ENCODE peak calls at places on chromosomes 13 and 19, in five cellular contexts. R is heart left ventricle, C is psoas muscle, E is suprapubic skin, Q is fibroblast of mammary gland. H is an unnamed sample.

GRCh38 chr13:20270163-20270865 is 38.2 kb upstream of the GJB6 start:
- DNase-seq in R (no peak), C (no peak), E (no peak), Q (no peak), H (peak; percentile 65)

GRCh38 chr19:10677796-10678195 is 23.4 kb upstream of the QTRT1 start:
- DNase-seq in R (no peak), C (no peak), E (no peak), Q (no peak), H (no peak)

GRCh38 chr13:89925107-89925506 is 1422.4 kb upstream of the MIR17HG start:
- DNase-seq in R (no peak), C (no peak), E (no peak), Q (peak; percentile 37), H (peak; percentile 61)

GRCh38 chr19:9427941-9428340 is 7.4 kb downstream of the ZNF266 start:
- DNase-seq in R (no peak), C (no peak), E (no peak), Q (no peak), H (no peak)

GRCh38 chr19:9362905-9363304 is at the start of gene ZNF177:
- DNase-seq in R (no peak), C (no peak), E (no peak), Q (no peak), H (no peak)

GRCh38 chr19:1263198-1263597 is 5.9 kb upstream of the CIRBP start:
- DNase-seq in R (no peak), C (no peak), E (no peak), Q (no peak), H (no peak)

GRCh38 chr13:99120751-99121150 is 79.9 kb upstream of the UBAC2 start:
- DNase-seq in R (no peak), C (no peak), E (no peak), Q (no peak), H (no peak)

GRCh38 chr13:70391678-70392077 is 283.4 kb upstream of the KLHL1 start:
- DNase-seq in R (no peak), C (no peak), E (no peak), Q (no peak), H (no peak)

GRCh38 chr13:64078025-64078424 is 2662.4 kb upstream of the PCDH20 start:
- DNase-seq in R (no peak), C (no peak), E (no peak), Q (no peak), H (no peak)

GRCh38 chr13:49733181-49733951 is 42.1 kb upstream of the EBPL start:
- DNase-seq in R (no peak), C (no peak), E (no peak), Q (no peak), H (peak; percentile 53)

GRCh38 chr19:27885361-27885760 is 1327.6 kb downstream of the UQCRFS1 start:
- DNase-seq in R (no peak), C (no peak), E (no peak), Q (no peak), H (no peak)

GRCh38 chr13:78586706-78587105 is 16.6 kb downstream of the POU4F1 start:
- DNase-seq in R (no peak), C (no peak), E (no peak), Q (no peak), H (no peak)

GRCh38 chr13:109113427-109113826 is 484.0 kb downstream of the MYO16 start:
- DNase-seq in R (no peak), C (no peak), E (no peak), Q (peak; percentile 33), H (no peak)

GRCh38 chr19:33815410-33816340 is 19.0 kb downstream of the KCTD15 start:
- DNase-seq in R (no peak), C (no peak), E (peak; percentile 70), Q (peak; percentile 35), H (peak; percentile 60)

GRCh38 chr19:52638601-52639000 is 446 bp upstream of the ZNF83 start:
- DNase-seq in R (peak; percentile 31), C (peak; percentile 33), E (no peak), Q (peak; percentile 65), H (no peak)

GRCh38 chr19:8387688-8388611 is 2.2 kb upstream of the RAB11B start:
- DNase-seq in R (no peak), C (no peak), E (no peak), Q (no peak), H (no peak)

GRCh38 chr13:42486711-42487198 is 87.2 kb upstream of the TNFSF11 start:
- DNase-seq in R (no peak), C (no peak), E (no peak), Q (peak; percentile 93), H (peak; percentile 92)

GRCh38 chr19:11195169-11195568 is 2.2 kb downstream of the KANK2 start:
- DNase-seq in R (peak; percentile 58), C (no peak), E (no peak), Q (no peak), H (no peak)

GRCh38 chr13:67230243-67230773 is at the start of gene PCDH9:
- DNase-seq in R (peak; percentile 97), C (peak; percentile 95), E (peak; percentile 94), Q (peak; percentile 95), H (peak; percentile 98)

GRCh38 chr13:87234981-87235380 is 436.2 kb upstream of the SLITRK5 start:
- DNase-seq in R (no peak), C (no peak), E (no peak), Q (peak; percentile 26), H (no peak)

GRCh38 chr13:85616275-85616674 is 182.9 kb downstream of the SLITRK6 start:
- DNase-seq in R (no peak), C (no peak), E (no peak), Q (no peak), H (peak; percentile 69)

GRCh38 chr13:32214073-32214472 is 101.1 kb downstream of the ZAR1L start:
- DNase-seq in R (no peak), C (no peak), E (no peak), Q (no peak), H (no peak)

GRCh38 chr19:53432088-53432661 is 391 bp downstream of the ZNF761 start:
- DNase-seq in R (peak; percentile 26), C (peak; percentile 48), E (peak; percentile 79), Q (peak; percentile 25), H (peak; percentile 34)

GRCh38 chr13:28719656-28720055 is 886 bp upstream of the SLC46A3 start:
- DNase-seq in R (no peak), C (no peak), E (no peak), Q (peak; percentile 68), H (peak; percentile 70)

GRCh38 chr13:28147489-28147888 is 9.1 kb downstream of the PAN3 start:
- DNase-seq in R (no peak), C (no peak), E (no peak), Q (peak; percentile 38), H (peak; percentile 61)

GRCh38 chr19:37999309-38000213 is 92.6 kb downstream of the SIPA1L3 start:
- DNase-seq in R (peak; percentile 69), C (peak; percentile 79), E (no peak), Q (peak; percentile 98), H (peak; percentile 67)

GRCh38 chr19:13784731-13785452 is 10.4 kb upstream of the ZSWIM4 start:
- DNase-seq in R (peak; percentile 77), C (peak; percentile 72), E (no peak), Q (peak; percentile 62), H (peak; percentile 65)

GRCh38 chr13:23570931-23571330 is 719 bp downstream of the TNFRSF19 start:
- DNase-seq in R (no peak), C (no peak), E (no peak), Q (peak; percentile 27), H (no peak)

GRCh38 chr19:12880551-12881171 is 588 bp downstream of the DNASE2 start:
- DNase-seq in R (peak; percentile 55), C (peak; percentile 39), E (no peak), Q (no peak), H (no peak)

GRCh38 chr13:24670927-24671326 is 9.3 kb upstream of the ATP12A start:
- DNase-seq in R (no peak), C (no peak), E (no peak), Q (no peak), H (no peak)

GRCh38 chr19:13718733-13719132 is 45.6 kb upstream of the MRI1 start:
- DNase-seq in R (peak; percentile 58), C (no peak), E (no peak), Q (peak; percentile 47), H (peak; percentile 20)

GRCh38 chr19:7682175-7682855 is 1.7 kb downstream of the TRAPPC5 start:
- DNase-seq in R (no peak), C (no peak), E (no peak), Q (no peak), H (no peak)

GRCh38 chr19:53034948-53035675 is 9.4 kb upstream of the ERVV-2 start:
- DNase-seq in R (no peak), C (no peak), E (no peak), Q (no peak), H (peak; percentile 29)

GRCh38 chr13:70386919-70387318 is 278.7 kb upstream of the KLHL1 start:
- DNase-seq in R (no peak), C (no peak), E (no peak), Q (no peak), H (no peak)

DNA sequence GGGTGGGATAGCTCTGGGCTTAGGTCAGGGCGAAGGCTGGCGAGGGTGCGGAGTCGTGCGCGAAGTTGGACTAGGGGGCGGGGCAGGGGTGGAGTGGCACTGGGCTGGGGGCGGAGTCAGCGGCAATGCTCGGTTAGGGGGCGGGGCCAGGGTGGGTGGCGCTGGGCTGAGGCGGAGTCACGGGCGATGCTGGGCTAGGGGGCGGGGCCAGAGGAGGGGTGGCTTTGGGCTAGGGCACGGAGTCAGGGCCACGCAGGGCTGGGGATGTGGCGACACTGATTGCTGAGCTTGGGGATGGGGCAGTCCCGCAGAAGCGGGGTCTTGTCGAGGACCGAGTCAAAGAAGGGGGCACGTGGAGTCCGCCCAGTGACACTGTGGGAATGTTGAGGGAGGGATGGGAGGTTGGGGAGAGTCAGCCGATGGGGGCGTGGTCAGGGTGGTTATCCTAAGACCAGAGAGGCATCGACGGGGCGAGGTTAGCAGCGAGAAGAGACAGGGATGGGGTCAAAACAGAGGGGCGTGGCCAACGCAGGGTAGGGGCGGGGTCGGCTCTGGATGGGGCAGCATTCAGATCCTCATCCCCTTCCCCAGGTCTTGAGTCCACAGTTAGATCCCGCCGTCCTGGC is 8.7 kb downstream of the HOMER3 start:
- DNase-seq in R (peak; percentile 81), C (peak; percentile 81), E (peak; percentile 91), Q (peak; percentile 52), H (peak; percentile 71)
- H3K4me3 ChIP-seq in R (no peak overlapping the region), C (no peak overlapping the region), E (peak overlapping the region; percentile 9), Q (no peak overlapping the region), H (no peak overlapping the region)

GRCh38 chr13:91347996-91348905 is 764 bp downstream of the MIR17HG start:
- DNase-seq in R (peak; percentile 45), C (peak; percentile 53), E (no peak), Q (no peak), H (peak; percentile 47)
- TF ChIP-seq CTCF in R (no peak), C (no peak), E (no peak), Q (no peak), H (no peak)

GRCh38 chr19:39506598-39506943 is 7.8 kb downstream of the DLL3 start:
- DNase-seq in R (no peak), C (no peak), E (no peak), Q (no peak), H (no peak)
- H3K4me3 ChIP-seq in R (no peak overlapping the region), C (peak overlapping the region; percentile 58), E (peak overlapping the region; percentile 48), Q (no peak overlapping the region), H (peak overlapping the region; percentile 16)

GRCh38 chr13:112240076-112240475 is 136.1 kb upstream of the SPACA7 start:
- DNase-seq in R (no peak), C (no peak), E (peak; percentile 38), Q (no peak), H (no peak)

GRCh38 chr13:112234131-112234875 is 141.9 kb upstream of the SPACA7 start:
- DNase-seq in R (no peak), C (no peak), E (no peak), Q (no peak), H (no peak)

GRCh38 chr13:112233716-112234115 is 142.4 kb upstream of the SPACA7 start:
- DNase-seq in R (no peak), C (no peak), E (no peak), Q (no peak), H (no peak)

GRCh38 chr13:112238436-112238995 is 137.6 kb upstream of the SPACA7 start:
- DNase-seq in R (no peak), C (no peak), E (peak; percentile 65), Q (no peak), H (no peak)

GRCh38 chr13:112236539-112237197 is 139.5 kb upstream of the SPACA7 start:
- DNase-seq in R (no peak), C (no peak), E (peak; percentile 29), Q (no peak), H (no peak)
- TF ChIP-seq CTCF in R (no peak), C (no peak), E (no peak), Q (no peak), H (no peak)

H was measured in epithelial cell of esophagus.